ENCODE peak calls at places on chromosomes 1 and 21, in eight cellular contexts. X is A549; J is aorta; W is SK-N-SH; E is CD8-positive, alpha-beta memory T cell; F is GM23248; O is heart left ventricle; V is HAP-1. H is an unnamed sample. For H3K4me1, the result is how much of the 10 kb centered on the place peaks cover.

GRCh38 chr1:64539279-64539678 is 69.3 kb downstream of the CACHD1 start:
- DNase-seq in E (no peak), F (no peak), J (no peak), X (no peak), V (no peak), W (no peak), O (no peak), H (no peak)

GRCh38 chr1:111593403-111594127 is 26.0 kb upstream of the RAP1A start:
- DNase-seq in E (no peak), V (no peak), X (no peak), J (no peak), O (no peak), F (peak), W (peak), H (no peak)

GRCh38 chr1:31576201-31576669 is at the start of gene TINAGL1:
- DNase-seq in O (peak), J (no peak), F (no peak), W (no peak), V (no peak), X (no peak), E (no peak), H (no peak)

GRCh38 chr1:48668339-48668738 is 108.4 kb downstream of the BEND5 start:
- DNase-seq in F (no peak), E (no peak), V (no peak), J (no peak), W (no peak), X (no peak), O (no peak), H (no peak)

GRCh38 chr1:222370911-222371717 is 176.8 kb downstream of the HHIPL2 start:
- DNase-seq in W (no peak), X (no peak), O (no peak), V (no peak), J (no peak), E (no peak), F (peak), H (no peak)

GRCh38 chr1:69707103-69707502 is 139.4 kb downstream of the LRRC7 start:
- DNase-seq in V (no peak), E (no peak), J (no peak), X (no peak), F (no peak), W (no peak), O (no peak), H (no peak)

GRCh38 chr1:38361566-38361965 is 315.0 kb upstream of the POU3F1 start:
- DNase-seq in V (no peak), X (no peak), O (no peak), W (no peak), E (no peak), F (no peak), J (no peak), H (no peak)

GRCh38 chr1:13760921-13761320 is 60.9 kb downstream of the PRDM2 start:
- DNase-seq in X (no peak), F (no peak), V (no peak), O (no peak), E (no peak), J (no peak), W (no peak), H (no peak)

GRCh38 chr1:91400133-91400725 is 4.4 kb downstream of the HFM1 start:
- DNase-seq in F (peak), X (peak), O (no peak), J (no peak), V (no peak), E (no peak), W (no peak), H (no peak)

GRCh38 chr1:200862713-200863415 is 9.9 kb upstream of the GPR25 start:
- DNase-seq in J (no peak), E (peak), F (no peak), W (no peak), V (no peak), O (no peak), X (no peak), H (peak)

GRCh38 chr1:115757866-115758265 is 10.6 kb downstream of the CASQ2 start:
- DNase-seq in E (no peak), V (no peak), F (no peak), J (no peak), X (no peak), O (no peak), W (no peak), H (no peak)

GRCh38 chr1:6252374-6252710 is 8.4 kb downstream of the HES3 start:
- DNase-seq in O (no peak), E (no peak), V (no peak), W (no peak), X (no peak), J (no peak), F (no peak), H (no peak)

GRCh38 chr1:111864862-111865261 is 109.2 kb downstream of the DDX20 start:
- DNase-seq in V (peak), O (no peak), J (no peak), W (no peak), E (no peak), F (peak), X (no peak), H (no peak)

GRCh38 chr1:40782371-40782956 is 1.1 kb upstream of the KCNQ4 start:
- DNase-seq in W (no peak), V (peak), J (no peak), X (no peak), F (no peak), O (no peak), E (no peak), H (no peak)

GRCh38 chr1:201126832-201127754 is at the start of gene ASCL5:
- DNase-seq in W (peak), O (no peak), X (peak), E (no peak), F (peak), J (no peak), V (no peak), H (no peak)

GRCh38 chr1:53541761-53542550 is 82.8 kb downstream of the DMRTB1 start:
- DNase-seq in V (no peak), W (no peak), F (peak), E (no peak), O (peak), J (peak), X (peak), H (no peak)

GRCh38 chr1:94265931-94266330 is 28.5 kb upstream of the ARHGAP29 start:
- DNase-seq in O (no peak), J (no peak), F (peak), V (no peak), W (no peak), X (no peak), E (no peak), H (no peak)

GRCh38 chr1:22229374-22229773 is 86.5 kb upstream of the WNT4 start:
- DNase-seq in O (no peak), J (no peak), F (no peak), E (no peak), X (peak), W (no peak), V (no peak), H (no peak)

GRCh38 chr21:45328198-45329087 is 40.7 kb upstream of the POFUT2 start:
- DNase-seq in J (no peak), F (no peak), O (peak), E (no peak), X (no peak), W (no peak), V (no peak), H (no peak)

GRCh38 chr1:183600136-183600535 is 9.9 kb upstream of the NCF2 start:
- DNase-seq in J (no peak), W (no peak), V (no peak), E (no peak), X (no peak), F (peak), O (no peak), H (no peak)

GRCh38 chr1:31577515-31578191 is 1.3 kb downstream of the TINAGL1 start:
- DNase-seq in W (no peak), V (no peak), X (no peak), J (no peak), F (no peak), E (no peak), O (peak), H (no peak)

GRCh38 chr1:109197163-109198042 is 16.3 kb upstream of the SARS1 start:
- DNase-seq in W (no peak), O (no peak), F (peak), V (no peak), E (no peak), J (peak), X (peak), H (no peak)

GRCh38 chr1:152169356-152170025 is 10.5 kb upstream of the RPTN start:
- DNase-seq in X (no peak), J (no peak), F (no peak), O (no peak), W (no peak), E (no peak), V (no peak), H (no peak)

GRCh38 chr1:203629509-203630082 is 3.0 kb downstream of the ATP2B4 start:
- DNase-seq in O (peak), V (peak), J (peak), E (peak), X (no peak), F (peak), W (no peak), H (peak)

GRCh38 chr1:153495536-153495935 is 35.1 kb upstream of the S100A7 start:
- DNase-seq in J (no peak), O (no peak), X (no peak), F (no peak), E (no peak), W (no peak), V (no peak), H (no peak)

GRCh38 chr1:29370067-29370466 is 133.7 kb downstream of the PTPRU start:
- DNase-seq in J (no peak), W (no peak), V (no peak), X (no peak), F (no peak), E (no peak), O (no peak), H (no peak)

GRCh38 chr1:183543619-183544204 is 46.5 kb downstream of the NCF2 start:
- DNase-seq in V (peak), O (no peak), J (no peak), W (peak), F (peak), X (peak), E (peak), H (peak)

GRCh38 chr1:67838180-67838912 is 5.1 kb upstream of the GNG12 start:
- DNase-seq in J (no peak), E (no peak), W (peak), F (peak), X (no peak), V (no peak), O (no peak), H (no peak)

DNA sequence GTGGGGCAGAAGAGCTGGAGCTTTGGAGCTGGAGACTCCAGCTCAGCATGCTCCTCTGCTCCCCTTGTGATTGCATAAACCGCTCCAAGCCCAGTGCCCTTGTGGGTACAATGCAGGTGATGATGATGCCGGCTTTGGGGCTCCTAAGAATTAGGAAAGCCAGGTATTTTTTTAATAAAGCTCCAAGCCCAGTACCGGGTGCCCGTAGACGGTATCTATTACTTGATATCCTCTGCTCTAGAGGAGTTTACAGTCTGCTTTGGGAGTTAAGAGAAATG is 27.2 kb downstream of the TENT5C start:
- DNase-seq in V (no peak), W (no peak), X (no peak), E (no peak), O (no peak), F (no peak), J (no peak), H (no peak)
- H3K4me1 ChIP-seq in V (under half), W (under half), X (under half), E (under half), O (under half), F (under half), J (under half), H (under half)

GRCh38 chr21:42670058-42670830 is 16.8 kb downstream of the PDE9A start:
- DNase-seq in E (no peak), V (no peak), F (no peak), O (no peak), W (no peak), X (no peak), J (no peak), H (no peak)
- H3K4me3 ChIP-seq in E (no peak), V (no peak), F (no peak), O (no peak), W (no peak), X (no peak), J (no peak), H (no peak)

GRCh38 chr1:59242345-59242744 is 54.5 kb upstream of the FGGY start:
- DNase-seq in J (no peak), E (no peak), V (no peak), O (no peak), W (no peak), F (no peak), X (no peak), H (no peak)
- H3K4me1 ChIP-seq in J (under half), E (under half), V (under half), O (under half), W (under half), F (under half), X (under half), H (under half)

GRCh38 chr1:78649628-78650027 is at the start of gene IFI44:
- DNase-seq in J (peak), V (no peak), O (peak), W (peak), F (peak), E (peak), X (no peak), H (peak)
- H3K4me3 ChIP-seq in J (no peak), V (no peak), O (peak), W (peak), F (peak), E (peak), X (no peak), H (peak)

DNA sequence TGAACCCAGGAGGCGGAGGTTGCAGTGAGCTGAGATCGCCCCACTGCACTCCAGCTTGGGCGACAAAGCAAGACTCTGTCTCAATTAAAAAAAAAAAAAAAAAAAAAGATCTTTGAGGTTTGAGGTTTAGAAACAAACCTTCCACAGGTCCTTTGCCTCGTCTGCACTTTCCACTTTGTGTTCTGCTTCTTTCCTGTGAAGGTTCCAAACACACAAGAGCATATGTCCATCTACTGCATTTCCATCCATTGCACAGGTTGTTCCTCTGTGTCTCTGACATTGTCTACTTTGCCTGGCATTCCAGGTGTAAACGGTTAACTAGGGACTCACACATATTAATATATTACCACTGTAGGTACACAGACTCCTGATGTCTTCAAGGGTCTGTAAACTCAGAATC is 40.1 kb downstream of the DSTYK start:
- DNase-seq in J (no peak), O (no peak), V (no peak), F (no peak), W (no peak), X (no peak), E (peak), H (peak)
- H3K4me1 ChIP-seq in J (under half), O (under half), V (under half), F (under half), W (under half), X (under half), E (under half), H (under half)

GRCh38 chr1:230074762-230075161 is 7.7 kb downstream of the GALNT2 start:
- DNase-seq in J (no peak), V (no peak), F (no peak), O (no peak), E (no peak), X (no peak), W (no peak), H (no peak)

GRCh38 chr1:230072866-230073265 is 5.8 kb downstream of the GALNT2 start:
- DNase-seq in E (no peak), O (no peak), W (no peak), V (no peak), F (no peak), X (no peak), J (no peak), H (no peak)

GRCh38 chr1:230072296-230072695 is 5.3 kb downstream of the GALNT2 start:
- DNase-seq in X (no peak), E (no peak), V (no peak), F (no peak), W (no peak), O (no peak), J (no peak), H (no peak)

GRCh38 chr1:230074270-230074669 is 7.2 kb downstream of the GALNT2 start:
- DNase-seq in O (no peak), W (no peak), V (no peak), E (no peak), J (no peak), F (no peak), X (no peak), H (no peak)

GRCh38 chr1:230073371-230074035 is 6.5 kb downstream of the GALNT2 start:
- DNase-seq in W (no peak), V (peak), X (no peak), F (peak), O (no peak), J (no peak), E (no peak), H (no peak)
- H3K4me3 ChIP-seq in W (no peak), V (no peak), X (no peak), F (no peak), O (no peak), J (no peak), E (no peak), H (no peak)

DNA sequence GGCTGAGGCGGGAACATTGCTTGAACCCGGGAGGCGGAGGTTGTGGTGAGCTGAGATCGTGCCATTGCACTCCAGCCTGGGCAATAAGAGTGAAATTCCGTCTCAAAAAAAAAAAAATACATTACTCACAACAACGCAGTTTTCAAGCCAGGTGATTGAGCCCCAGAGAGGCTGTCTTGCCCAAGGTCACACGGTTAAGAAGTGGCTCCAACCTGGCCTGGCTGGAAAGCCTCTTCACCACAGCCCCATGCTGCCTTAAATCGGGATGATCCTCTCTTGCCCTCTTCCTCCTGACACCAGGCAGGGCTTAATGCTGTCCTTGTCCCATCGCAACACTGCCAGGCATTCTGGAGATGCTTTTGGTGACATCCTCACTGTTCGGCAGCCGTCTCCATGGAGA is 21.6 kb downstream of the DRAXIN start:
- DNase-seq in W (no peak), O (no peak), V (no peak), J (no peak), F (no peak), E (no peak), X (no peak), H (no peak)
- H3K4me1 ChIP-seq in W (under half), O (under half), V (under half), J (under half), F (under half), E (under half), X (under half), H (under half)

DNA sequence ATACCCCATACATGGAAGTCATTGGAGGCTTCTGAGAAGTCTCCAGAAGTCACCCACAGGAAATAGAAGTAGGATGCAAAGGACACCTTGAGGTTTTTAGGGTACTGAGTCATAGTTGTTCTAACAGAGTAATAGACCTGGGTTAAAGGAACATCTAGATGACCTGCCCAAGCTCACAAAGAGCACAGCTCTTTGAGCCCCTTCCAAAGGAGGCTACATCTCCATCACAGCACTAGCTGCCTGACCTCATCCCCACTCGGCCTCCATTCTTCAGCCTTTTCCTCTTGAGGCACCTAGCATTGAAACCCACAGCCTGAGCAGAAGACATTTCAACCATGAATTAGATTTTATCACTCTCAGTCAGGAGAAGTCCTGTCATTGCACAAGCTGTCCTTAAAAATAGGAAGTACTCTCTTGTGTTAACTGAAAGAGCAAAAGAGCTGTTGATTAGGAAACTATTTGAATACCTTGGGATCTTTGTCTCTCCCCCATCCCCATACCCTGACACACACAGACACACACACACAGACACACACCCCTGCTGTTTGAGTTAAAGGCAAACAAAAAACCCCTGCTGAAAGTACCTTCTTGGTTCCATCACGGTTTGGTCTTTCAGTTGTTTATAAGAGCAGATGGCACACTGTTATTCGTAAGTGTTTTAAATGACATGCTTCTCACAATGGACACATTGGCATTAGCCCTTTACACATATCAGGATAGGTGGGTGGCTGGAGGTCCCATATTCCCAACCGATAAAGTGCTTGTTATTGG is 22.2 kb downstream of the MKNK1 start:
- DNase-seq in J (no peak), O (no peak), E (peak), V (no peak), F (peak), W (no peak), X (no peak), H (no peak)
- H3K4me3 ChIP-seq in J (no peak), O (no peak), E (no peak), V (no peak), F (no peak), W (no peak), X (no peak), H (no peak)

GRCh38 chr1:234980224-234980656 is 148.4 kb downstream of the TOMM20 start:
- DNase-seq in E (no peak), W (no peak), F (no peak), O (no peak), V (no peak), X (no peak), J (no peak), H (no peak)
- H3K4me1 ChIP-seq in E (under half), W (half or more), F (half or more), O (half or more), V (under half), X (half or more), J (under half), H (half or more)

H was measured in CD4-positive, alpha-beta memory T cell.